ENCODE peak calls at places on chromosomes 5 and 9, in five cellular contexts. Q is keratinocyte; B is adrenal gland; F is CD8-positive, alpha-beta T cell; J is upper lobe of right lung. V is an unnamed sample.
A peak's percentile ranks its signal among the peaks of the same experiment; 100 is the strongest.

GRCh38 chr5:171306785-171307591 is 2.1 kb upstream of the TLX3 start:
- DNase-seq in Q (no peak), B (no peak), F (no peak), J (peak; percentile 39), V (no peak)

GRCh38 chr5:1280177-1281037 is 14.5 kb downstream of the TERT start:
- DNase-seq in Q (no peak), B (no peak), F (no peak), J (peak; percentile 59), V (no peak)

GRCh38 chr5:174693697-174694400 is 30.5 kb upstream of the MSX2 start:
- DNase-seq in Q (no peak), B (no peak), F (no peak), J (no peak), V (no peak)

GRCh38 chr5:140382866-140383265 is 18.8 kb upstream of the ANKHD1 start:
- DNase-seq in Q (no peak), B (no peak), F (no peak), J (no peak), V (no peak)

GRCh38 chr5:170757182-170757601 is 26.3 kb upstream of the GABRP start:
- DNase-seq in Q (no peak), B (no peak), F (no peak), J (no peak), V (no peak)

GRCh38 chr5:144247131-144247530 is 76.5 kb downstream of the KCTD16 start:
- DNase-seq in Q (no peak), B (no peak), F (no peak), J (no peak), V (no peak)

GRCh38 chr5:125453011-125453410 is 706.6 kb upstream of the ZNF608 start:
- DNase-seq in Q (no peak), B (no peak), F (no peak), J (no peak), V (no peak)

GRCh38 chr5:1217596-1218206 is 7.5 kb upstream of the SLC6A18 start:
- DNase-seq in Q (no peak), B (no peak), F (no peak), J (no peak), V (no peak)

GRCh38 chr9:21983509-21983908 is 10.7 kb downstream of the CDKN2A start:
- DNase-seq in Q (no peak), B (no peak), F (no peak), J (no peak), V (no peak)

GRCh38 chr5:147418613-147419012 is 91.3 kb downstream of the DPYSL3 start:
- DNase-seq in Q (no peak), B (no peak), F (no peak), J (no peak), V (no peak)

GRCh38 chr9:112063151-112063550 is 111.9 kb downstream of the SUSD1 start:
- DNase-seq in Q (no peak), B (no peak), F (no peak), J (no peak), V (no peak)
- H3K27ac ChIP-seq in Q (no peak overlapping the region), B (no peak overlapping the region), F (no peak overlapping the region), J (peak overlapping the region; percentile 71), V (no peak overlapping the region)

GRCh38 chr9:138120072-138120471 is 242.5 kb downstream of the CACNA1B start:
- DNase-seq in Q (no peak), B (no peak), F (no peak), J (no peak), V (no peak)

GRCh38 chr9:138122201-138122600 is 244.6 kb downstream of the CACNA1B start:
- DNase-seq in Q (no peak), B (no peak), F (no peak), J (no peak), V (no peak)

GRCh38 chr9:138121438-138122050 is 244.0 kb downstream of the CACNA1B start:
- DNase-seq in Q (no peak), B (no peak), F (no peak), J (no peak), V (no peak)

GRCh38 chr9:138119202-138120027 is 241.8 kb downstream of the CACNA1B start:
- DNase-seq in Q (no peak), B (no peak), F (no peak), J (peak; percentile 47), V (no peak)

GRCh38 chr9:138120511-138121437 is 243.2 kb downstream of the CACNA1B start:
- DNase-seq in Q (no peak), B (no peak), F (no peak), J (no peak), V (no peak)
- H3K9me3 ChIP-seq in Q (peaks cover 3% of the 10 kb centered on the region), B (no peaks in the 10 kb centered on the region), F (no peaks in the 10 kb centered on the region), J (no peaks in the 10 kb centered on the region), V (no peaks in the 10 kb centered on the region)

GRCh38 chr9:4333787-4334186 is 33.9 kb upstream of the GLIS3 start:
- DNase-seq in Q (no peak), B (no peak), F (no peak), J (no peak), V (no peak)
- H3K27ac ChIP-seq in Q (no peak overlapping the region), B (peak overlapping the region; percentile 54), F (no peak overlapping the region), J (peak overlapping the region; percentile 79), V (no peak overlapping the region)

DNA sequence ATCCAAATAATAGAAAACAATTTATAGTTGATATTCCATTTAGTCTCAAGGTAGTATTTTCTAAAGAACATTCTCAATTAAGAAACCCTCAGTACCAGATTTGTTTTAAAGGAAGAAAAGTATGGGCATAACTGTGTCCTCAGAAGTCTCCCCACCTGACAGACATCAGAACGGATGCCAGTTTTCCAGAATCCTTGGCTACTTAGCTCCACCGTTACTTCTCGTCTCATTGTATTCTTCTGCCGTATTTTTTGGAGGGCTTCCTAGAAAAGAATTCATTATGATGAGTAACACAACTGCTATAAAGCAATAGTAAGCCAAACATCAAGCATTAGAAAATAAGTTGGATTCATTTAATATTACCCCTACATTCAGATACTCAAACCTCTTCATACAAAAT is 67.8 kb downstream of the DROSHA start:
- DNase-seq in Q (no peak), B (no peak), F (no peak), J (no peak), V (no peak)
- H3K9me3 ChIP-seq in Q (no peaks in the 10 kb centered on the region), B (no peaks in the 10 kb centered on the region), F (peaks cover 11% of the 10 kb centered on the region), J (no peaks in the 10 kb centered on the region), V (no peaks in the 10 kb centered on the region)

DNA sequence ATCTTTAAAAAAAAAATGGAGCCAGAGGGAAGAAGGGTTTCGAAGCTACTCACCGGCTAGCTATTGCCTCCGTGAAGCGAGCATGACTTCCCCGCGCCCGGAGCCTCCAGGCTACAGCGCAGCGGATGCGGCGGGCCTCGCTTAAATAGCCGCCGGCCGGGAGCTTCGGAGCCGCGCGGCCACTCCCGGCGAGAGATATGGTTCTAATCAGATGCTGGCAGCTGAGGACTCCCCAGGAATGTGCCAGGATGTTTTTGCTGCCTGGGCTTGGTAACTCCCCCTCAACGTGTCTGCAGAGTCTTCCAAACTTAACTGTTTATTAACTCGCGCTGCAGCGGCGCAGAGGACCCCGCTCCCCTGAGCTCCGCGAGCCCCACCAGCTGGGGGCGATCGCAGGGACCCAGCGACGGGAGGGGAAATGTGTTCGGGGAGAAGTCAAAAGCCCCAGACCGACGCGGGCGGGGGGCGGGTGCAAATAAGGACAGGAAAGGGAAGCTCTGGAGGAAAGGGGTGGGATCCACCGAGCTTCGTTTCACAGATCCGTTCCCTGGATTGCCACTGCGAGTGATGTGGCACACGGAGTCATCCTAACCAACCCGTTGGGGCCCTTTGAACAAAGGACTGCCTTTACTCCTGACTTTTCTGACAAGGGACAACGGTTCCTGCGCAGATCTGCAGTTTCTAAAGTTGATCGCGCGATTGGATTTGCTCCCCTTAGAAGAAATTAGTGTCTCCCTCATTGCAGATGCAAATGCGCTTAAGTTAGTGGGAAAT is at the start of gene DAB2:
- DNase-seq in Q (peak; percentile 21), B (peak; percentile 95), F (no peak), J (peak; percentile 93), V (peak; percentile 32)
- H3K27ac ChIP-seq in Q (peak within 1 kb of the TSS; percentile 53), B (peak within 1 kb of the TSS; percentile 86), F (no peak within 1 kb of the TSS), J (peak within 1 kb of the TSS; percentile 84), V (peak within 1 kb of the TSS; percentile 74)

GRCh38 chr9:3787628-3788027 is 261.8 kb upstream of the RFX3 start:
- DNase-seq in Q (no peak), B (no peak), F (no peak), J (no peak), V (no peak)
- H3K9me3 ChIP-seq in Q (no peaks in the 10 kb centered on the region), B (no peaks in the 10 kb centered on the region), F (no peaks in the 10 kb centered on the region), J (no peaks in the 10 kb centered on the region), V (peaks cover 8% of the 10 kb centered on the region)

V was measured in esophagus squamous epithelium.